ENCODE peak calls at places on chromosomes 3 and 15, in four cellular contexts. One of them, this sample, is unnamed. For H3K4me1, the result is how much of the 10 kb centered on the place peaks cover.

GRCh38 chr15:79184465-79184892 is 93.9 kb upstream of the RASGRF1 start:
- ATAC-seq in heart left ventricle: peak
- ATAC-seq in Panc1: peak
- ATAC-seq in right cardiac atrium: no peak
- ATAC-seq in this sample: no peak

GRCh38 chr15:65038428-65038827 is 6.8 kb upstream of the SLC51B start:
- ATAC-seq in heart left ventricle: no peak
- ATAC-seq in Panc1: no peak
- ATAC-seq in right cardiac atrium: no peak
- ATAC-seq in this sample: no peak

GRCh38 chr3:47295976-47296375 is 13.2 kb downstream of the KLHL18 start:
- ATAC-seq in heart left ventricle: no peak
- ATAC-seq in Panc1: no peak
- ATAC-seq in right cardiac atrium: no peak
- ATAC-seq in this sample: no peak

GRCh38 chr15:50872832-50873231 is 35.7 kb upstream of the AP4E1 start:
- ATAC-seq in heart left ventricle: no peak
- ATAC-seq in Panc1: no peak
- ATAC-seq in right cardiac atrium: no peak
- ATAC-seq in this sample: no peak

GRCh38 chr3:45453887-45454286 is 65.5 kb downstream of the LARS2 start:
- ATAC-seq in heart left ventricle: no peak
- ATAC-seq in Panc1: no peak
- ATAC-seq in right cardiac atrium: no peak
- ATAC-seq in this sample: no peak

GRCh38 chr3:128879991-128880390 is 571 bp downstream of the ACAD9 start:
- ATAC-seq in heart left ventricle: no peak
- ATAC-seq in Panc1: peak
- ATAC-seq in right cardiac atrium: no peak
- ATAC-seq in this sample: no peak

GRCh38 chr3:125271127-125271526 is 58.6 kb upstream of the SLC12A8 start:
- ATAC-seq in heart left ventricle: no peak
- ATAC-seq in Panc1: no peak
- ATAC-seq in right cardiac atrium: no peak
- ATAC-seq in this sample: no peak

GRCh38 chr15:42156266-42156922 is at the start of gene PLA2G4F:
- ATAC-seq in heart left ventricle: peak
- ATAC-seq in Panc1: peak
- ATAC-seq in right cardiac atrium: peak
- ATAC-seq in this sample: no peak

GRCh38 chr3:111332488-111333095 is 209.4 kb upstream of the CD96 start:
- ATAC-seq in heart left ventricle: no peak
- ATAC-seq in Panc1: no peak
- ATAC-seq in right cardiac atrium: no peak
- ATAC-seq in this sample: no peak

GRCh38 chr15:99315636-99316035 is 64.4 kb downstream of the LRRC28 start:
- ATAC-seq in heart left ventricle: no peak
- ATAC-seq in Panc1: no peak
- ATAC-seq in right cardiac atrium: no peak
- ATAC-seq in this sample: no peak

GRCh38 chr3:185489462-185489861 is 9.4 kb downstream of the TMEM41A start:
- ATAC-seq in heart left ventricle: no peak
- ATAC-seq in Panc1: no peak
- ATAC-seq in right cardiac atrium: no peak
- ATAC-seq in this sample: no peak

GRCh38 chr15:51286816-51287215 is 51.6 kb downstream of the CYP19A1 start:
- ATAC-seq in heart left ventricle: peak
- ATAC-seq in Panc1: no peak
- ATAC-seq in right cardiac atrium: no peak
- ATAC-seq in this sample: peak

GRCh38 chr3:71160800-71161546 is 422.6 kb downstream of the FOXP1 start:
- ATAC-seq in heart left ventricle: no peak
- ATAC-seq in Panc1: no peak
- ATAC-seq in right cardiac atrium: no peak
- ATAC-seq in this sample: no peak

GRCh38 chr3:7760718-7761117 is 740.9 kb upstream of the LMCD1 start:
- ATAC-seq in heart left ventricle: no peak
- ATAC-seq in Panc1: no peak
- ATAC-seq in right cardiac atrium: no peak
- ATAC-seq in this sample: no peak

GRCh38 chr3:155701882-155702465 is 42.9 kb downstream of the PLCH1 start:
- ATAC-seq in heart left ventricle: peak
- ATAC-seq in Panc1: peak
- ATAC-seq in right cardiac atrium: peak
- ATAC-seq in this sample: peak

GRCh38 chr3:69080233-69080644 is at the start of gene UBA3:
- ATAC-seq in heart left ventricle: peak
- ATAC-seq in Panc1: peak
- ATAC-seq in right cardiac atrium: peak
- ATAC-seq in this sample: peak

GRCh38 chr3:24508423-24508839 is 13.8 kb upstream of the THRB start:
- ATAC-seq in heart left ventricle: no peak
- ATAC-seq in Panc1: no peak
- ATAC-seq in right cardiac atrium: no peak
- ATAC-seq in this sample: peak

GRCh38 chr15:81106560-81106959 is 27.5 kb upstream of the CFAP161 start:
- ATAC-seq in heart left ventricle: peak
- ATAC-seq in Panc1: peak
- ATAC-seq in right cardiac atrium: peak
- ATAC-seq in this sample: peak

GRCh38 chr3:30689202-30689641 is 82.8 kb downstream of the TGFBR2 start:
- ATAC-seq in heart left ventricle: peak
- ATAC-seq in Panc1: peak
- ATAC-seq in right cardiac atrium: peak
- ATAC-seq in this sample: no peak

GRCh38 chr3:115165701-115166100 is 18.6 kb upstream of the ZBTB20 start:
- ATAC-seq in heart left ventricle: no peak
- ATAC-seq in Panc1: no peak
- ATAC-seq in right cardiac atrium: no peak
- ATAC-seq in this sample: no peak

GRCh38 chr3:50122071-50122470 is 33.1 kb upstream of the SEMA3F start:
- ATAC-seq in heart left ventricle: no peak
- ATAC-seq in Panc1: peak
- ATAC-seq in right cardiac atrium: no peak
- ATAC-seq in this sample: no peak

GRCh38 chr15:59751552-59752413 is 62.7 kb upstream of the BNIP2 start:
- ATAC-seq in heart left ventricle: no peak
- ATAC-seq in Panc1: peak
- ATAC-seq in right cardiac atrium: no peak
- ATAC-seq in this sample: no peak

GRCh38 chr3:35946121-35946856 is 307.0 kb downstream of the ARPP21 start:
- ATAC-seq in heart left ventricle: no peak
- ATAC-seq in Panc1: no peak
- ATAC-seq in right cardiac atrium: no peak
- ATAC-seq in this sample: no peak

GRCh38 chr3:171480526-171480925 is 20.3 kb upstream of the TNIK start:
- ATAC-seq in heart left ventricle: no peak
- ATAC-seq in Panc1: no peak
- ATAC-seq in right cardiac atrium: no peak
- ATAC-seq in this sample: no peak

GRCh38 chr3:27556854-27557253 is 72.7 kb upstream of the SLC4A7 start:
- ATAC-seq in heart left ventricle: peak
- ATAC-seq in Panc1: no peak
- ATAC-seq in right cardiac atrium: peak
- ATAC-seq in this sample: peak

GRCh38 chr3:165883866-165884478 is 46.7 kb upstream of the BCHE start:
- ATAC-seq in heart left ventricle: no peak
- ATAC-seq in Panc1: peak
- ATAC-seq in right cardiac atrium: no peak
- ATAC-seq in this sample: no peak

GRCh38 chr15:74156678-74157411 is 16.7 kb upstream of the ISLR start:
- ATAC-seq in heart left ventricle: peak
- ATAC-seq in Panc1: no peak
- ATAC-seq in right cardiac atrium: peak
- ATAC-seq in this sample: peak

GRCh38 chr3:2024713-2025112 is 74.0 kb upstream of the CNTN4 start:
- ATAC-seq in heart left ventricle: no peak
- ATAC-seq in Panc1: no peak
- ATAC-seq in right cardiac atrium: no peak
- ATAC-seq in this sample: no peak

GRCh38 chr3:129577925-129578742 is 28.3 kb downstream of the PLXND1 start:
- ATAC-seq in heart left ventricle: peak
- ATAC-seq in Panc1: peak
- ATAC-seq in right cardiac atrium: peak
- ATAC-seq in this sample: peak

GRCh38 chr3:191292243-191292642 is 37.0 kb upstream of the CCDC50 start:
- ATAC-seq in heart left ventricle: no peak
- ATAC-seq in Panc1: no peak
- ATAC-seq in right cardiac atrium: no peak
- ATAC-seq in this sample: no peak

GRCh38 chr15:45288947-45289346 is 36.9 kb downstream of the SLC28A2 start:
- ATAC-seq in heart left ventricle: no peak
- ATAC-seq in Panc1: no peak
- ATAC-seq in right cardiac atrium: no peak
- ATAC-seq in this sample: no peak

GRCh38 chr15:71755092-71755491 is 55.3 kb upstream of the NR2E3 start:
- ATAC-seq in heart left ventricle: no peak
- ATAC-seq in Panc1: no peak
- ATAC-seq in right cardiac atrium: no peak
- ATAC-seq in this sample: no peak

GRCh38 chr15:40844543-40844981 is 714 bp downstream of the SPINT1 start:
- ATAC-seq in heart left ventricle: peak
- ATAC-seq in Panc1: peak
- ATAC-seq in right cardiac atrium: peak
- ATAC-seq in this sample: peak

GRCh38 chr3:123787133-123787532 is 97.0 kb downstream of the MYLK start:
- ATAC-seq in heart left ventricle: no peak
- ATAC-seq in Panc1: no peak
- ATAC-seq in right cardiac atrium: no peak
- ATAC-seq in this sample: no peak

GRCh38 chr3:136105044-136105443 is 91.1 kb downstream of the MSL2 start:
- ATAC-seq in heart left ventricle: no peak
- ATAC-seq in Panc1: no peak
- ATAC-seq in right cardiac atrium: no peak
- ATAC-seq in this sample: no peak

GRCh38 chr3:38457111-38458003 is 3.7 kb downstream of the ACVR2B start:
- ATAC-seq in heart left ventricle: no peak
- ATAC-seq in Panc1: no peak
- ATAC-seq in right cardiac atrium: no peak
- ATAC-seq in this sample: no peak

GRCh38 chr3:38459499-38460048 is 5.9 kb downstream of the ACVR2B start:
- ATAC-seq in heart left ventricle: no peak
- ATAC-seq in Panc1: no peak
- ATAC-seq in right cardiac atrium: peak
- ATAC-seq in this sample: no peak

GRCh38 chr3:38461086-38461390 is 7.3 kb downstream of the ACVR2B start:
- ATAC-seq in heart left ventricle: peak
- ATAC-seq in Panc1: no peak
- ATAC-seq in right cardiac atrium: no peak
- ATAC-seq in this sample: peak

GRCh38 chr3:38460377-38461085 is 6.8 kb downstream of the ACVR2B start:
- ATAC-seq in heart left ventricle: peak
- ATAC-seq in Panc1: no peak
- ATAC-seq in right cardiac atrium: no peak
- ATAC-seq in this sample: peak

DNA sequence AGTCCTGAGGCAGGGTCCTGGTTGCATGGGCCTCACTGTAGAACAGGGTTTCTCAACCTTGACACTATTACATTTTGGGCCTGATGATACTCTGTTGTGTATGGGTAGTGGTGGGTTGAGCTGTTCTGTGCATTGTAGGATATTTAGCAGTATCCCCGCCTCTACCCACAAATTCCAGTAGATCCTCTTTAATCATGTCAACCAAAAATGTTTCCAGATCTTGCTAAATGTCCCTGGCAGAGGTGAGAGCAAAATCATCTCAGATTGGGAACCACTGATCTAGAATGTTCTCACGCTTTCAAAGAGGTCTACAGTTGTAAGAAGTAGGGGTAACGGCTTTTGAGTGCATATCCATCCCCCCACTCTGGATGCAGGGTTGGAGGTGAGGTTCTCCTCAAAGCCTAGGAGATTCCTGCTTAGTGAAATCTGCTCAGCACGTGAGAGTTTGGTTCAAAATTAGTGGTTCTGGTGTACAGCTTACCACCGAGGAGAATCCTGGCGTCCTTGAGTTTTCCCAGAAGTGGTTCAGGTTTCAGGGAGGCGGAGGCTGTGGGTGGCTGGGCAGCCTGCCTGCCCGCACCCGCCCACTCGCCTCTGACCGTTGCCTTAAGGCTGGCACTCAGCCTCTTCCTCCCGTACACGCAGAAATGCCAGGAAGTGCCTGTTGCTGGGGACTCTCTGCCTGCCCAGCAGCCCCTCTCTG is 5.3 kb downstream of the ACVR2B start:
- ATAC-seq in heart left ventricle: peak
- ATAC-seq in Panc1: no peak
- ATAC-seq in right cardiac atrium: peak
- ATAC-seq in this sample: peak
- H3K4me1 ChIP-seq in heart left ventricle: half or more
- H3K4me1 ChIP-seq in Panc1: under half
- H3K4me1 ChIP-seq in right cardiac atrium: under half
- H3K4me1 ChIP-seq in this sample: under half

GRCh38 chr3:183641875-183642274 is 6.5 kb downstream of the KLHL24 start:
- ATAC-seq in heart left ventricle: peak
- ATAC-seq in Panc1: no peak
- ATAC-seq in right cardiac atrium: peak
- ATAC-seq in this sample: no peak
- H3K4me1 ChIP-seq in heart left ventricle: under half
- H3K4me1 ChIP-seq in Panc1: under half
- H3K4me1 ChIP-seq in right cardiac atrium: under half
- H3K4me1 ChIP-seq in this sample: half or more

DNA sequence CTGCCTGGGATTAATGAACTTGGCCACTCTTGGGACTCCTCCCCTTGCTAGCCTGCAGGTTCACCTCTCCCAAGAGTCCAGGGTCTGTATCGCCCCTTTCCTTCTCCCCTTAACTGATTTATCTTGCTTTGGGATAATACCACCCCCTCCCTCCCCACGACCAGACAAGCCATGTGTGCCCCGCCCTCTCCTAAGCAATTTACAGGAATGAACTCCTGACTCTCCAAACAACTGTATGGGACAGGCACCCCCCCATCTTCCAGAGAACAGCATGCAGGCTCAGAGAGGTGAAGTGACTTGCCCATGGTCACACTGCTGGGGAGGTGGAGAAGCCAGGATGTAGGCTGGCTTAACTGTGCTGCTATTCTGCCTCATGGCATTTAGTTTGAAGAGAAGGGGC is 46.8 kb downstream of the RGMA start:
- ATAC-seq in heart left ventricle: no peak
- ATAC-seq in Panc1: no peak
- ATAC-seq in right cardiac atrium: no peak
- ATAC-seq in this sample: no peak
- H3K4me1 ChIP-seq in heart left ventricle: under half
- H3K4me1 ChIP-seq in Panc1: under half
- H3K4me1 ChIP-seq in right cardiac atrium: under half
- H3K4me1 ChIP-seq in this sample: under half

GRCh38 chr3:51391075-51391565 is at the start of gene RBM15B:
- ATAC-seq in heart left ventricle: peak
- ATAC-seq in Panc1: peak
- ATAC-seq in right cardiac atrium: peak
- ATAC-seq in this sample: peak

GRCh38 chr3:51390186-51390585 is 899 bp upstream of the RBM15B start:
- ATAC-seq in heart left ventricle: no peak
- ATAC-seq in Panc1: no peak
- ATAC-seq in right cardiac atrium: no peak
- ATAC-seq in this sample: no peak

GRCh38 chr3:51388286-51389029 is 2.6 kb upstream of the RBM15B start:
- ATAC-seq in heart left ventricle: no peak
- ATAC-seq in Panc1: no peak
- ATAC-seq in right cardiac atrium: no peak
- ATAC-seq in this sample: no peak

GRCh38 chr3:51390600-51391074 is 448 bp upstream of the RBM15B start:
- ATAC-seq in heart left ventricle: peak
- ATAC-seq in Panc1: peak
- ATAC-seq in right cardiac atrium: no peak
- ATAC-seq in this sample: no peak

GRCh38 chr3:51389423-51390183 is 1.5 kb upstream of the RBM15B start:
- ATAC-seq in heart left ventricle: no peak
- ATAC-seq in Panc1: no peak
- ATAC-seq in right cardiac atrium: no peak
- ATAC-seq in this sample: no peak
- H3K4me1 ChIP-seq in heart left ventricle: half or more
- H3K4me1 ChIP-seq in Panc1: under half
- H3K4me1 ChIP-seq in right cardiac atrium: under half
- H3K4me1 ChIP-seq in this sample: under half